ENCODE peak calls at places on chromosomes 4 and X, in nine cellular contexts. One of them, this sample, is unnamed.

GRCh38 chr4:170259631-170260153 is 169.9 kb upstream of the AADAT start:
- DNase-seq in left lung: no peak
- DNase-seq in GM03348: peak
- DNase-seq in NCI-H774: peak
- DNase-seq in SK-N-SH: peak
- DNase-seq in head of caudate nucleus: peak
- DNase-seq in KG1: peak
- DNase-seq in right lobe of liver: peak
- DNase-seq in midbrain: peak
- DNase-seq in this sample: peak

GRCh38 chr4:148116264-148116663 is 325.9 kb downstream of the NR3C2 start:
- DNase-seq in left lung: no peak
- DNase-seq in GM03348: peak
- DNase-seq in NCI-H774: no peak
- DNase-seq in SK-N-SH: no peak
- DNase-seq in head of caudate nucleus: peak
- DNase-seq in KG1: no peak
- DNase-seq in right lobe of liver: no peak
- DNase-seq in midbrain: no peak
- DNase-seq in this sample: no peak

GRCh38 chrX:19388064-19388679 is 44.4 kb downstream of the PDHA1 start:
- DNase-seq in left lung: no peak
- DNase-seq in GM03348: no peak
- DNase-seq in NCI-H774: no peak
- DNase-seq in SK-N-SH: no peak
- DNase-seq in head of caudate nucleus: no peak
- DNase-seq in KG1: no peak
- DNase-seq in right lobe of liver: no peak
- DNase-seq in midbrain: no peak
- DNase-seq in this sample: no peak

GRCh38 chr4:163694385-163694784 is 199.9 kb downstream of the TMA16 start:
- DNase-seq in left lung: no peak
- DNase-seq in GM03348: no peak
- DNase-seq in NCI-H774: no peak
- DNase-seq in SK-N-SH: no peak
- DNase-seq in head of caudate nucleus: no peak
- DNase-seq in KG1: no peak
- DNase-seq in right lobe of liver: no peak
- DNase-seq in midbrain: no peak
- DNase-seq in this sample: no peak

GRCh38 chr4:22410645-22411247 is 105.1 kb downstream of the ADGRA3 start:
- DNase-seq in left lung: no peak
- DNase-seq in GM03348: peak
- DNase-seq in NCI-H774: peak
- DNase-seq in SK-N-SH: no peak
- DNase-seq in head of caudate nucleus: no peak
- DNase-seq in KG1: no peak
- DNase-seq in right lobe of liver: no peak
- DNase-seq in midbrain: no peak
- DNase-seq in this sample: no peak

GRCh38 chrX:153524234-153524633 is 6.8 kb downstream of the ATP2B3 start:
- DNase-seq in left lung: no peak
- DNase-seq in GM03348: no peak
- DNase-seq in NCI-H774: no peak
- DNase-seq in SK-N-SH: no peak
- DNase-seq in head of caudate nucleus: no peak
- DNase-seq in KG1: no peak
- DNase-seq in right lobe of liver: no peak
- DNase-seq in midbrain: no peak
- DNase-seq in this sample: no peak

GRCh38 chr4:123350191-123350544 is 46.4 kb upstream of the SPRY1 start:
- DNase-seq in left lung: no peak
- DNase-seq in GM03348: no peak
- DNase-seq in NCI-H774: peak
- DNase-seq in SK-N-SH: no peak
- DNase-seq in head of caudate nucleus: no peak
- DNase-seq in KG1: no peak
- DNase-seq in right lobe of liver: no peak
- DNase-seq in midbrain: no peak
- DNase-seq in this sample: no peak

GRCh38 chr4:88610771-88611170 is 18.5 kb downstream of the HERC3 start:
- DNase-seq in left lung: no peak
- DNase-seq in GM03348: peak
- DNase-seq in NCI-H774: no peak
- DNase-seq in SK-N-SH: no peak
- DNase-seq in head of caudate nucleus: peak
- DNase-seq in KG1: no peak
- DNase-seq in right lobe of liver: no peak
- DNase-seq in midbrain: peak
- DNase-seq in this sample: no peak

GRCh38 chr4:32569844-32570243 is 1849.7 kb downstream of the PCDH7 start:
- DNase-seq in left lung: no peak
- DNase-seq in GM03348: no peak
- DNase-seq in NCI-H774: no peak
- DNase-seq in SK-N-SH: no peak
- DNase-seq in head of caudate nucleus: no peak
- DNase-seq in KG1: peak
- DNase-seq in right lobe of liver: no peak
- DNase-seq in midbrain: no peak
- DNase-seq in this sample: no peak

GRCh38 chr4:54440394-54441223 is 211.5 kb downstream of the PDGFRA start:
- DNase-seq in left lung: no peak
- DNase-seq in GM03348: peak
- DNase-seq in NCI-H774: peak
- DNase-seq in SK-N-SH: peak
- DNase-seq in head of caudate nucleus: peak
- DNase-seq in KG1: no peak
- DNase-seq in right lobe of liver: no peak
- DNase-seq in midbrain: peak
- DNase-seq in this sample: peak

GRCh38 chr4:169080970-169081369 is 70.9 kb upstream of the CBR4 start:
- DNase-seq in left lung: no peak
- DNase-seq in GM03348: peak
- DNase-seq in NCI-H774: no peak
- DNase-seq in SK-N-SH: no peak
- DNase-seq in head of caudate nucleus: peak
- DNase-seq in KG1: no peak
- DNase-seq in right lobe of liver: peak
- DNase-seq in midbrain: peak
- DNase-seq in this sample: no peak

GRCh38 chrX:40055495-40055894 is 42.3 kb downstream of the BCOR start:
- DNase-seq in left lung: no peak
- DNase-seq in GM03348: no peak
- DNase-seq in NCI-H774: no peak
- DNase-seq in SK-N-SH: no peak
- DNase-seq in head of caudate nucleus: no peak
- DNase-seq in KG1: no peak
- DNase-seq in right lobe of liver: no peak
- DNase-seq in midbrain: no peak
- DNase-seq in this sample: no peak

GRCh38 chrX:113512700-113513395 is 672.2 kb upstream of the AMOT start:
- DNase-seq in left lung: no peak
- DNase-seq in GM03348: peak
- DNase-seq in NCI-H774: no peak
- DNase-seq in SK-N-SH: no peak
- DNase-seq in head of caudate nucleus: no peak
- DNase-seq in KG1: no peak
- DNase-seq in right lobe of liver: no peak
- DNase-seq in midbrain: no peak
- DNase-seq in this sample: no peak

GRCh38 chr4:41622816-41623215 is 84.9 kb downstream of the LIMCH1 start:
- DNase-seq in left lung: no peak
- DNase-seq in GM03348: no peak
- DNase-seq in NCI-H774: no peak
- DNase-seq in SK-N-SH: no peak
- DNase-seq in head of caudate nucleus: peak
- DNase-seq in KG1: no peak
- DNase-seq in right lobe of liver: no peak
- DNase-seq in midbrain: peak
- DNase-seq in this sample: no peak

GRCh38 chr4:180828455-180829018 is 1414.7 kb upstream of the TENM3 start:
- DNase-seq in left lung: no peak
- DNase-seq in GM03348: peak
- DNase-seq in NCI-H774: peak
- DNase-seq in SK-N-SH: peak
- DNase-seq in head of caudate nucleus: peak
- DNase-seq in KG1: no peak
- DNase-seq in right lobe of liver: no peak
- DNase-seq in midbrain: peak
- DNase-seq in this sample: no peak

GRCh38 chr4:48481581-48481980 is 1.6 kb upstream of the SLC10A4 start:
- DNase-seq in left lung: no peak
- DNase-seq in GM03348: no peak
- DNase-seq in NCI-H774: no peak
- DNase-seq in SK-N-SH: no peak
- DNase-seq in head of caudate nucleus: no peak
- DNase-seq in KG1: no peak
- DNase-seq in right lobe of liver: no peak
- DNase-seq in midbrain: no peak
- DNase-seq in this sample: no peak

GRCh38 chr4:132123870-132124623 is 1025.0 kb upstream of the PCDH10 start:
- DNase-seq in left lung: no peak
- DNase-seq in GM03348: no peak
- DNase-seq in NCI-H774: no peak
- DNase-seq in SK-N-SH: no peak
- DNase-seq in head of caudate nucleus: no peak
- DNase-seq in KG1: no peak
- DNase-seq in right lobe of liver: no peak
- DNase-seq in midbrain: no peak
- DNase-seq in this sample: no peak

GRCh38 chr4:54090804-54091623 is 8.9 kb upstream of the GSX2 start:
- DNase-seq in left lung: peak
- DNase-seq in GM03348: peak
- DNase-seq in NCI-H774: no peak
- DNase-seq in SK-N-SH: peak
- DNase-seq in head of caudate nucleus: peak
- DNase-seq in KG1: no peak
- DNase-seq in right lobe of liver: peak
- DNase-seq in midbrain: no peak
- DNase-seq in this sample: no peak

GRCh38 chrX:47370278-47370677 is at the start of gene ZNF157:
- DNase-seq in left lung: no peak
- DNase-seq in GM03348: no peak
- DNase-seq in NCI-H774: no peak
- DNase-seq in SK-N-SH: no peak
- DNase-seq in head of caudate nucleus: no peak
- DNase-seq in KG1: no peak
- DNase-seq in right lobe of liver: no peak
- DNase-seq in midbrain: no peak
- DNase-seq in this sample: no peak

GRCh38 chr4:74189331-74190043 is 31.6 kb downstream of the MTHFD2L start:
- DNase-seq in left lung: no peak
- DNase-seq in GM03348: peak
- DNase-seq in NCI-H774: peak
- DNase-seq in SK-N-SH: peak
- DNase-seq in head of caudate nucleus: no peak
- DNase-seq in KG1: no peak
- DNase-seq in right lobe of liver: no peak
- DNase-seq in midbrain: peak
- DNase-seq in this sample: peak

GRCh38 chr4:176383273-176384077 is 63.7 kb downstream of the SPCS3 start:
- DNase-seq in left lung: no peak
- DNase-seq in GM03348: peak
- DNase-seq in NCI-H774: no peak
- DNase-seq in SK-N-SH: no peak
- DNase-seq in head of caudate nucleus: no peak
- DNase-seq in KG1: no peak
- DNase-seq in right lobe of liver: no peak
- DNase-seq in midbrain: no peak
- DNase-seq in this sample: no peak

GRCh38 chr4:128686032-128686465 is 123.5 kb upstream of the JADE1 start:
- DNase-seq in left lung: no peak
- DNase-seq in GM03348: no peak
- DNase-seq in NCI-H774: no peak
- DNase-seq in SK-N-SH: no peak
- DNase-seq in head of caudate nucleus: no peak
- DNase-seq in KG1: no peak
- DNase-seq in right lobe of liver: no peak
- DNase-seq in midbrain: no peak
- DNase-seq in this sample: no peak

GRCh38 chr4:151418856-151419255 is 9.9 kb downstream of the FHIP1A start:
- DNase-seq in left lung: no peak
- DNase-seq in GM03348: no peak
- DNase-seq in NCI-H774: no peak
- DNase-seq in SK-N-SH: no peak
- DNase-seq in head of caudate nucleus: no peak
- DNase-seq in KG1: no peak
- DNase-seq in right lobe of liver: no peak
- DNase-seq in midbrain: no peak
- DNase-seq in this sample: no peak

GRCh38 chr4:87973283-87974169 is 2.0 kb upstream of the SPP1 start:
- DNase-seq in left lung: peak
- DNase-seq in GM03348: peak
- DNase-seq in NCI-H774: peak
- DNase-seq in SK-N-SH: peak
- DNase-seq in head of caudate nucleus: peak
- DNase-seq in KG1: peak
- DNase-seq in right lobe of liver: peak
- DNase-seq in midbrain: peak
- DNase-seq in this sample: no peak

GRCh38 chrX:24651783-24652182 is 4.6 kb upstream of the PCYT1B start:
- DNase-seq in left lung: no peak
- DNase-seq in GM03348: no peak
- DNase-seq in NCI-H774: no peak
- DNase-seq in SK-N-SH: no peak
- DNase-seq in head of caudate nucleus: no peak
- DNase-seq in KG1: no peak
- DNase-seq in right lobe of liver: no peak
- DNase-seq in midbrain: no peak
- DNase-seq in this sample: no peak

GRCh38 chr4:88761861-88762523 is 64.4 kb upstream of the NAP1L5 start:
- DNase-seq in left lung: no peak
- DNase-seq in GM03348: no peak
- DNase-seq in NCI-H774: no peak
- DNase-seq in SK-N-SH: no peak
- DNase-seq in head of caudate nucleus: no peak
- DNase-seq in KG1: no peak
- DNase-seq in right lobe of liver: no peak
- DNase-seq in midbrain: no peak
- DNase-seq in this sample: no peak

GRCh38 chr4:165757426-165757825 is 115.6 kb upstream of the TLL1 start:
- DNase-seq in left lung: no peak
- DNase-seq in GM03348: no peak
- DNase-seq in NCI-H774: no peak
- DNase-seq in SK-N-SH: no peak
- DNase-seq in head of caudate nucleus: no peak
- DNase-seq in KG1: no peak
- DNase-seq in right lobe of liver: no peak
- DNase-seq in midbrain: no peak
- DNase-seq in this sample: no peak

GRCh38 chrX:56968980-56969379 is 26.4 kb downstream of the SPIN3 start:
- DNase-seq in left lung: no peak
- DNase-seq in GM03348: peak
- DNase-seq in NCI-H774: no peak
- DNase-seq in SK-N-SH: no peak
- DNase-seq in head of caudate nucleus: no peak
- DNase-seq in KG1: no peak
- DNase-seq in right lobe of liver: no peak
- DNase-seq in midbrain: no peak
- DNase-seq in this sample: no peak

GRCh38 chr4:128450326-128451120 is 162.9 kb upstream of the PGRMC2 start:
- DNase-seq in left lung: no peak
- DNase-seq in GM03348: no peak
- DNase-seq in NCI-H774: no peak
- DNase-seq in SK-N-SH: no peak
- DNase-seq in head of caudate nucleus: no peak
- DNase-seq in KG1: no peak
- DNase-seq in right lobe of liver: no peak
- DNase-seq in midbrain: no peak
- DNase-seq in this sample: no peak

GRCh38 chrX:17413228-17413627 is 38.2 kb downstream of the NHS start:
- DNase-seq in left lung: no peak
- DNase-seq in GM03348: peak
- DNase-seq in NCI-H774: no peak
- DNase-seq in SK-N-SH: no peak
- DNase-seq in head of caudate nucleus: no peak
- DNase-seq in KG1: no peak
- DNase-seq in right lobe of liver: no peak
- DNase-seq in midbrain: no peak
- DNase-seq in this sample: no peak